ENCODE peak calls at places on chromosomes 6 and 20, in seven cellular contexts. N is HCT116, D is GM12878, L is HepG2, A is K562, J is SK-N-SH, O is H1. K is an unnamed sample. For H3K4me1 and H3K36me3, the result is how much of the 10 kb centered on the place peaks cover.

GRCh38 chr6:55777461-55777860 is 97.9 kb downstream of the BMP5 start:
- DNase-seq in A (no peak), D (no peak), O (no peak), L (no peak), N (no peak), J (no peak), K (no peak)

GRCh38 chr6:125826695-125827463 is 36.1 kb downstream of the NCOA7 start:
- DNase-seq in N (no peak), A (no peak), D (no peak), L (no peak), O (no peak), J (no peak), K (no peak)

GRCh38 chr20:24986436-24987015 is 6.0 kb downstream of the APMAP start:
- DNase-seq in L (no peak), A (no peak), D (no peak), O (no peak), J (no peak), N (no peak), K (no peak)

GRCh38 chr6:5942591-5942990 is 64.1 kb downstream of the NRN1 start:
- DNase-seq in L (no peak), A (no peak), N (no peak), D (no peak), O (no peak), J (no peak), K (no peak)

GRCh38 chr20:57907131-57908083 is 197.6 kb upstream of the PMEPA1 start:
- DNase-seq in L (no peak), D (no peak), A (no peak), O (no peak), N (no peak), J (peak), K (no peak)

GRCh38 chr20:5069141-5069806 is 50.5 kb downstream of the PCNA start:
- DNase-seq in L (no peak), J (no peak), D (no peak), O (no peak), A (no peak), N (no peak), K (no peak)

GRCh38 chr20:59392741-59393140 is 92.3 kb downstream of the EDN3 start:
- DNase-seq in J (no peak), A (no peak), L (no peak), O (no peak), D (no peak), N (no peak), K (no peak)

GRCh38 chr20:18259730-18260129 is 28.6 kb upstream of the ZNF133 start:
- DNase-seq in N (no peak), J (no peak), L (no peak), O (no peak), A (no peak), D (no peak), K (no peak)

GRCh38 chr20:57093766-57094165 is 172.7 kb downstream of the BMP7 start:
- DNase-seq in A (no peak), N (no peak), D (no peak), L (no peak), O (no peak), J (no peak), K (no peak)

GRCh38 chr6:25125736-25126135 is 153.4 kb upstream of the CARMIL1 start:
- DNase-seq in D (no peak), L (no peak), J (no peak), N (no peak), A (no peak), O (no peak), K (no peak)

GRCh38 chr6:15631380-15631913 is 31.4 kb downstream of the DTNBP1 start:
- DNase-seq in A (no peak), D (no peak), O (no peak), N (no peak), J (peak), L (peak), K (no peak)

GRCh38 chr6:136526196-136526930 is 23.9 kb downstream of the MAP7 start:
- DNase-seq in O (peak), N (no peak), A (peak), L (peak), J (peak), D (no peak), K (peak)

GRCh38 chr6:25359191-25359861 is 80.2 kb downstream of the CARMIL1 start:
- DNase-seq in A (no peak), L (no peak), D (no peak), J (no peak), N (no peak), O (no peak), K (no peak)

GRCh38 chr20:43988451-43988850 is 73.8 kb downstream of the TOX2 start:
- DNase-seq in N (no peak), D (no peak), J (no peak), A (no peak), O (no peak), L (no peak), K (peak)

GRCh38 chr6:157711060-157711459 is 112.0 kb upstream of the SNX9 start:
- DNase-seq in J (no peak), L (no peak), O (no peak), A (no peak), D (no peak), N (no peak), K (no peak)

GRCh38 chr20:19396466-19397081 is 184.1 kb downstream of the SLC24A3 start:
- DNase-seq in J (no peak), N (no peak), O (no peak), L (no peak), A (no peak), D (no peak), K (no peak)

GRCh38 chr6:98924647-98925046 is 23.1 kb downstream of the FBXL4 start:
- DNase-seq in A (no peak), J (no peak), L (no peak), N (no peak), O (no peak), D (no peak), K (no peak)
- H3K4me1 ChIP-seq in A (under half), J (under half), L (under half), N (under half), O (under half), D (under half), K (under half)

GRCh38 chr6:26657268-26657667 is 2.3 kb downstream of the ZNF322 start:
- DNase-seq in O (no peak), N (no peak), A (no peak), J (no peak), L (no peak), D (no peak), K (no peak)
- H3K36me3 ChIP-seq in O (under half), N (under half), A (under half), J (under half), L (under half), D (under half), K (under half)

DNA sequence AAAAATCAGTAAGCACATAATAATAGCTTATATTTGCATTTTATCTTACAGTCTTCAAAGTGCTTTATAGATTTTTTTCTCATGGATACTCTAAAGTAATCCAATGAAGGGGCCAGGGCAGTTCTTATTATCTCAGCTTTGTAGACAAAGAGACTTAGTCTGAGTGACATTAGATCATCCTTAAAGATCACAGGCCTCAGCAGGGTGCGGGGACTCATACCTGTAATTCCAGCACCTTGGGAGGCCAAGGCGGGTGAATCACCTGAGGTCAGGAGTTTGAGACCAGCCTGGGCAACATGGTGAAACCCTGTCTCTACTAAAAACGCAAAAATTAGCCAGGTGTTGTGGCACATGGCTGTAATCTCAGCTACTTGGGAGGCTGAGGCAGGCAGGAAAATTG is 14.5 kb downstream of the FERMT1 start:
- DNase-seq in J (no peak), L (no peak), D (no peak), O (no peak), A (no peak), N (no peak), K (no peak)
- TF ChIP-seq MAX in J (no peak), L (no peak), D (no peak), O (no peak), A (no peak), N (no peak), K (no peak)

GRCh38 chr20:62553838-62554161 is 78.0 kb upstream of the GATA5 start:
- DNase-seq in O (no peak), J (no peak), N (no peak), L (no peak), D (no peak), A (no peak), K (no peak)
- H3K4me1 ChIP-seq in O (under half), J (under half), N (under half), L (under half), D (under half), A (half or more), K (under half)

GRCh38 chr6:3017304-3017703 is 17.6 kb downstream of the NQO2 start:
- DNase-seq in N (no peak), L (no peak), D (no peak), O (no peak), A (no peak), J (no peak), K (no peak)
- H3K36me3 ChIP-seq in N (under half), L (half or more), D (under half), O (under half), A (half or more), J (under half), K (under half)

DNA sequence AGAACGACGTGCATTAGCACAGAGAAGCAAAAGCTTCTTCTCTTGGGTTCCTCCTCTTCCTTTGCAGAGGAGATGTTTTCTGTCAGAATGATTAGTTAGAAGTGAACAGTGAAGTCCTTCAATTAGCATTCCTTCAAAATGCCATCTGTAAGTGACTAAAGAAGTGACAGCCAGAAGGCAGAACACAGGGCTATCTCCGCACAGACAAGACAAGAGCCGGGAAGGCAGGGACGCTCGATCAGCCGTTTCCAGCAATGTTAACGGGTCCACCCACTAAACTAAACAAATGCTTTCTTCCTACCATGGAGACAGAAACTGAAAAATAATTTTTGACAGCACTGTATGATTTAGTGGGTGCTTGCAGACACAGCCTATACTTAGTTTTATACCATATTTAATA is 219.9 kb upstream of the AGPAT4 start:
- DNase-seq in D (no peak), A (no peak), N (no peak), J (no peak), O (no peak), L (no peak), K (no peak)
- TF ChIP-seq MAX in D (no peak), A (no peak), N (no peak), J (no peak), O (no peak), L (no peak), K (no peak)

DNA sequence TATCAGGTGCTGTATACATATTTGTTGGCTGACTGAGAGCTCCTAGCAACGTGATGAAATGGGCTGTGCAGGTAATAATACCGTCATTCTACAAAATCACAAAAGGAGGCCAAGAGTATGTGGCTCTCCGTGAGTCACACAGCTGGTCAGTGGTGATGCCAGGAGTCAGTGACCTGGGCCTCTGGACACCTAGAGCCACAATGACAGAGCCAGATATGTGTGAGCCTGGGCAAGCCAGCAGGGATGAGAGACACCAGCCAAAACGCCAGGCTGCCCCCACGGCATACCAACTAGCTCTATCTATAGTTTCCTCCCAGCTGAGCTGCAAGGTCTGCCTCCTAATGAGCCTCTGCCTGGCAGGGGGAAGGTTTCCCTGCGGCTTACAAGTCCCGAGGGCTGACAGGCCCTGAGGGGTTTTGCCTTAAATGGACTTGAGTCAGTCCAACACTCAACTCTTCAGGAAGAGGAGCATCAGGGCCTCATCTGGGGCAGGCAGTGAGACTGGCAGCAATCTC is 70.0 kb downstream of the CPNE5 start:
- DNase-seq in L (no peak), A (no peak), O (no peak), D (no peak), N (no peak), J (no peak), K (no peak)
- H3K4me1 ChIP-seq in L (under half), A (under half), O (under half), D (under half), N (under half), J (under half), K (under half)

GRCh38 chr6:107877968-107878367 is 53.9 kb upstream of the SCML4 start:
- DNase-seq in O (no peak), N (no peak), L (no peak), D (peak), J (no peak), A (no peak), K (no peak)

GRCh38 chr6:107879912-107880311 is 55.8 kb upstream of the SCML4 start:
- DNase-seq in N (no peak), A (no peak), O (no peak), L (no peak), D (no peak), J (no peak), K (no peak)
- H3K36me3 ChIP-seq in N (under half), A (half or more), O (under half), L (under half), D (under half), J (under half), K (under half)

GRCh38 chr6:158818580-158819212 is 472 bp downstream of the EZR start:
- DNase-seq in O (peak), J (peak), A (peak), N (no peak), L (peak), D (no peak), K (peak)

GRCh38 chr6:158816329-158816728 is 2.8 kb downstream of the EZR start:
- DNase-seq in L (no peak), N (no peak), A (peak), O (no peak), D (no peak), J (no peak), K (no peak)

GRCh38 chr6:158819213-158819976 is at the start of gene EZR:
- DNase-seq in L (peak), N (peak), D (no peak), O (peak), J (peak), A (peak), K (peak)

GRCh38 chr6:158817298-158818007 is 1.7 kb downstream of the EZR start:
- DNase-seq in N (no peak), J (peak), A (peak), L (peak), D (no peak), O (no peak), K (peak)

GRCh38 chr6:158818008-158818579 is 1.1 kb downstream of the EZR start:
- DNase-seq in L (peak), D (no peak), J (peak), A (peak), N (no peak), O (peak), K (peak)
- TF ChIP-seq MAX in L (peak), D (no peak), J (peak), A (no peak), N (no peak), O (peak), K (no peak)

K was measured in endothelial cell of umbilical vein.